ENCODE peak calls at places on chromosomes 12 and 14, in six cellular contexts. One of them, this sample, is unnamed.

GRCh38 chr12:31388713-31389112 is 62.8 kb upstream of the SINHCAF start:
- DNase-seq in lung: no peak
- DNase-seq in brain microvascular endothelial cell: no peak
- DNase-seq in naive thymus-derived CD4-positive, alpha-beta T cell: no peak
- DNase-seq in GM23248: no peak
- DNase-seq in CD8-positive, alpha-beta T cell: no peak
- DNase-seq in this sample: no peak

GRCh38 chr14:50091240-50091914 is 25.0 kb downstream of the VCPKMT start:
- DNase-seq in CD8-positive, alpha-beta T cell: no peak
- DNase-seq in lung: no peak
- DNase-seq in GM23248: no peak
- DNase-seq in naive thymus-derived CD4-positive, alpha-beta T cell: no peak
- DNase-seq in brain microvascular endothelial cell: no peak
- DNase-seq in this sample: no peak

GRCh38 chr12:944201-944600 is 5.3 kb downstream of the RAD52 start:
- DNase-seq in naive thymus-derived CD4-positive, alpha-beta T cell: no peak
- DNase-seq in GM23248: no peak
- DNase-seq in lung: no peak
- DNase-seq in brain microvascular endothelial cell: no peak
- DNase-seq in CD8-positive, alpha-beta T cell: no peak
- DNase-seq in this sample: no peak

GRCh38 chr12:57110189-57111045 is 745 bp downstream of the STAT6 start:
- DNase-seq in naive thymus-derived CD4-positive, alpha-beta T cell: peak; percentile 36
- DNase-seq in lung: peak; percentile 70
- DNase-seq in CD8-positive, alpha-beta T cell: peak; percentile 73
- DNase-seq in GM23248: peak; percentile 63
- DNase-seq in brain microvascular endothelial cell: no peak
- DNase-seq in this sample: peak; percentile 93

GRCh38 chr14:52363969-52364368 is 49.9 kb downstream of the PTGER2 start:
- DNase-seq in brain microvascular endothelial cell: no peak
- DNase-seq in naive thymus-derived CD4-positive, alpha-beta T cell: no peak
- DNase-seq in GM23248: no peak
- DNase-seq in CD8-positive, alpha-beta T cell: no peak
- DNase-seq in lung: no peak
- DNase-seq in this sample: no peak

GRCh38 chr12:50984899-50985298 is 32.6 kb downstream of the HIGD1C start:
- DNase-seq in brain microvascular endothelial cell: peak; percentile 42
- DNase-seq in lung: no peak
- DNase-seq in naive thymus-derived CD4-positive, alpha-beta T cell: no peak
- DNase-seq in CD8-positive, alpha-beta T cell: no peak
- DNase-seq in GM23248: peak; percentile 64
- DNase-seq in this sample: peak; percentile 81

GRCh38 chr12:2410490-2410889 is 357.7 kb downstream of the CACNA1C start:
- DNase-seq in brain microvascular endothelial cell: no peak
- DNase-seq in lung: no peak
- DNase-seq in naive thymus-derived CD4-positive, alpha-beta T cell: no peak
- DNase-seq in GM23248: no peak
- DNase-seq in CD8-positive, alpha-beta T cell: no peak
- DNase-seq in this sample: no peak

GRCh38 chr12:17809206-17809605 is 280.8 kb downstream of the RERGL start:
- DNase-seq in naive thymus-derived CD4-positive, alpha-beta T cell: no peak
- DNase-seq in brain microvascular endothelial cell: no peak
- DNase-seq in lung: no peak
- DNase-seq in GM23248: no peak
- DNase-seq in CD8-positive, alpha-beta T cell: no peak
- DNase-seq in this sample: no peak

GRCh38 chr12:46266869-46267617 is 1.8 kb downstream of the SLC38A1 start:
- DNase-seq in brain microvascular endothelial cell: peak; percentile 59
- DNase-seq in GM23248: peak; percentile 77
- DNase-seq in CD8-positive, alpha-beta T cell: peak; percentile 71
- DNase-seq in lung: peak; percentile 64
- DNase-seq in naive thymus-derived CD4-positive, alpha-beta T cell: peak; percentile 78
- DNase-seq in this sample: peak; percentile 77

GRCh38 chr12:87266305-87266704 is 762.9 kb downstream of the C12orf50 start:
- DNase-seq in lung: no peak
- DNase-seq in naive thymus-derived CD4-positive, alpha-beta T cell: no peak
- DNase-seq in CD8-positive, alpha-beta T cell: no peak
- DNase-seq in GM23248: peak; percentile 21
- DNase-seq in brain microvascular endothelial cell: no peak
- DNase-seq in this sample: no peak

GRCh38 chr12:72141381-72141780 is 130.8 kb upstream of the TRHDE start:
- DNase-seq in naive thymus-derived CD4-positive, alpha-beta T cell: no peak
- DNase-seq in lung: no peak
- DNase-seq in brain microvascular endothelial cell: peak; percentile 17
- DNase-seq in GM23248: peak; percentile 4
- DNase-seq in CD8-positive, alpha-beta T cell: no peak
- DNase-seq in this sample: no peak

GRCh38 chr12:20463920-20464524 is 95.7 kb downstream of the PDE3A start:
- DNase-seq in brain microvascular endothelial cell: no peak
- DNase-seq in lung: no peak
- DNase-seq in GM23248: peak; percentile 49
- DNase-seq in CD8-positive, alpha-beta T cell: no peak
- DNase-seq in naive thymus-derived CD4-positive, alpha-beta T cell: no peak
- DNase-seq in this sample: no peak

GRCh38 chr12:6535960-6536847 is 1.9 kb downstream of the GAPDH start:
- DNase-seq in naive thymus-derived CD4-positive, alpha-beta T cell: no peak
- DNase-seq in brain microvascular endothelial cell: no peak
- DNase-seq in CD8-positive, alpha-beta T cell: no peak
- DNase-seq in lung: no peak
- DNase-seq in GM23248: peak; percentile 29
- DNase-seq in this sample: peak; percentile 64

DNA sequence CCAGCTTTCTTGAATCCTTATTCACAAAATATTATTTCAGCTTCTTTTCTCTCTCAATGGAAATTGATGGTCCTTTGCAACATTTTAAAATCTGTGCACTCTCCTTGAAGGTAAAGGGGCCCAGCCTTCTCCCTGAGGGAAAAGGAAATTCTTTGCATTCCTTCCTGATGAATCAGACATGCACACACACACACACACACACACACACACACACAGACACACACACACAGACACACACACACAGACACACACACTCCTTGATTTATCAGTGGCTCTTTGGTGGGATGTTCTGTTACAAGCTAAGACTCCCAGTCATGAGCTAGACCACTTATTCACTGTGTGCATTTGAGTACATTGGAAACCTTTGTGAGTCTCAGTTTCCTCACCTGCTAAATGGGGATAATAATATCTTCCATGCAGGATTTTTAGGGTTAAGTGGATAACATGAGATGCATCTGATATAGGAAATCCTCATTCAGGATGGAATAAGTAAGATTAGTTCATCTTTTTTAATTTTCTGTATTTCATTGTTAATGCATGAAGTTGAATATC is 45.1 kb upstream of the HMGA2 start:
- DNase-seq in CD8-positive, alpha-beta T cell: no peak
- DNase-seq in brain microvascular endothelial cell: peak; percentile 31
- DNase-seq in lung: no peak
- DNase-seq in GM23248: peak; percentile 29
- DNase-seq in naive thymus-derived CD4-positive, alpha-beta T cell: no peak
- DNase-seq in this sample: no peak
- H3K27ac ChIP-seq in CD8-positive, alpha-beta T cell: no peak overlapping the region
- H3K27ac ChIP-seq in brain microvascular endothelial cell: no peak overlapping the region
- H3K27ac ChIP-seq in lung: no peak overlapping the region
- H3K27ac ChIP-seq in GM23248: peak overlapping the region; percentile 5
- H3K27ac ChIP-seq in naive thymus-derived CD4-positive, alpha-beta T cell: no peak overlapping the region
- H3K27ac ChIP-seq in this sample: no peak overlapping the region

GRCh38 chr14:28755930-28756895 is 10.4 kb upstream of the FOXG1 start:
- DNase-seq in lung: no peak
- DNase-seq in naive thymus-derived CD4-positive, alpha-beta T cell: no peak
- DNase-seq in brain microvascular endothelial cell: no peak
- DNase-seq in GM23248: no peak
- DNase-seq in CD8-positive, alpha-beta T cell: no peak
- DNase-seq in this sample: no peak

GRCh38 chr14:28756896-28757570 is 9.6 kb upstream of the FOXG1 start:
- DNase-seq in lung: no peak
- DNase-seq in naive thymus-derived CD4-positive, alpha-beta T cell: no peak
- DNase-seq in GM23248: peak; percentile 77
- DNase-seq in brain microvascular endothelial cell: peak; percentile 14
- DNase-seq in CD8-positive, alpha-beta T cell: no peak
- DNase-seq in this sample: no peak

GRCh38 chr14:28757790-28758189 is 8.8 kb upstream of the FOXG1 start:
- DNase-seq in brain microvascular endothelial cell: no peak
- DNase-seq in GM23248: no peak
- DNase-seq in CD8-positive, alpha-beta T cell: no peak
- DNase-seq in naive thymus-derived CD4-positive, alpha-beta T cell: no peak
- DNase-seq in lung: no peak
- DNase-seq in this sample: no peak

GRCh38 chr14:28754209-28754985 is 12.2 kb upstream of the FOXG1 start:
- DNase-seq in CD8-positive, alpha-beta T cell: no peak
- DNase-seq in naive thymus-derived CD4-positive, alpha-beta T cell: no peak
- DNase-seq in brain microvascular endothelial cell: peak; percentile 27
- DNase-seq in GM23248: peak; percentile 71
- DNase-seq in lung: no peak
- DNase-seq in this sample: no peak

DNA sequence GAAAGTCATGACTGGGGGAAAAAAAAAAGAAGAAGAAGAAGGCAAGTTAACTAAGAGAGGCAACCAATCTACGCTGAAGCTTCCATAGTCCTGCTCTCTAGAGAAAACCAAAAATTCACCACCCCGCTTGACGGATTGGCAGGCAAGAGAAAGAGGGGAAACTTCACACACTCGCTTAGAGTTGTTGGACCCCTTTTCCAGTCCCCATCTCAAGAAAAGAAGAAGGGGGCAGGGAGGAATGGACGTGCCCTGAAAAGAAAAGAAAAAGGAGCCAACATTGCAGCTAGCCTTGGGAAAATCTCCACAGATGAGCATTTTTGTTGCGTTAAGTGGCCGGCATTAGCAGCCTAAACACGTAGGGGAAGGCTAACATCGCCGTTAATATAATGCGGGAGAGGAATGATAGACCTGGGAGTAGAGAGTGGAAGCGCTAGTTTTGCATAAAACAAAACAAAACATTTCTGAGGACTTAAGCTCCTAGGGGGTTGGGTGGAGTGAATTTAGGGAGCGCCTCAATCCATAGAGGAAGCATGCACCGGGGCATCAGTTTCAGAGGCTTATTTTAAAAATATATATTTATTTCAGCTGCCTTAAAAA is 11.3 kb upstream of the FOXG1 start:
- DNase-seq in lung: no peak
- DNase-seq in GM23248: no peak
- DNase-seq in brain microvascular endothelial cell: no peak
- DNase-seq in naive thymus-derived CD4-positive, alpha-beta T cell: no peak
- DNase-seq in CD8-positive, alpha-beta T cell: no peak
- DNase-seq in this sample: no peak
- H3K4me3 ChIP-seq in lung: no peak overlapping the region
- H3K4me3 ChIP-seq in GM23248: no peak overlapping the region
- H3K4me3 ChIP-seq in brain microvascular endothelial cell: no peak overlapping the region
- H3K4me3 ChIP-seq in naive thymus-derived CD4-positive, alpha-beta T cell: no peak overlapping the region
- H3K4me3 ChIP-seq in CD8-positive, alpha-beta T cell: no peak overlapping the region
- H3K4me3 ChIP-seq in this sample: no peak overlapping the region

DNA sequence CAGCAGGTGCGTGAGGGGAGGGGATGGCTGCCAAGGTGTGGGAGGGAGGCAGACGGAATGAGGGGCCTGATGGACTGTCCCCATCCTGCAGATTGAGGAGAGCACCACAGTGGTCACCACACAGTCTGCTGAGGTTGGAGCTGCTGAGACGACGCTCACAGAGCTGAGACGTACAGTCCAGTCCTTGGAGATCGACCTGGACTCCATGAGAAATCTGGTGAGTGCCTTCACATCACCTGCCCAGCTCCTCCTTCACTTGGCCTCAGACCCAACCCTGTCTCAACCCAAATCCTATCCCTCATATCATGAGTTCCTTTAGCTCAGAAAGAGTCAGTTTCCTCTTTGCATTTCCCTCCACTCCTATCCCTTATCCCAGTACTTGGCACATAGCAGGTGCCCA is 2.7 kb downstream of the KRT18 start:
- DNase-seq in GM23248: no peak
- DNase-seq in lung: no peak
- DNase-seq in naive thymus-derived CD4-positive, alpha-beta T cell: no peak
- DNase-seq in brain microvascular endothelial cell: no peak
- DNase-seq in CD8-positive, alpha-beta T cell: no peak
- DNase-seq in this sample: no peak
- H3K27ac ChIP-seq in GM23248: no peak overlapping the region
- H3K27ac ChIP-seq in lung: no peak overlapping the region
- H3K27ac ChIP-seq in naive thymus-derived CD4-positive, alpha-beta T cell: no peak overlapping the region
- H3K27ac ChIP-seq in brain microvascular endothelial cell: no peak overlapping the region
- H3K27ac ChIP-seq in CD8-positive, alpha-beta T cell: no peak overlapping the region
- H3K27ac ChIP-seq in this sample: no peak overlapping the region

GRCh38 chr12:108638141-108638823 is 4.6 kb upstream of the SELPLG start:
- DNase-seq in GM23248: no peak
- DNase-seq in lung: no peak
- DNase-seq in naive thymus-derived CD4-positive, alpha-beta T cell: no peak
- DNase-seq in CD8-positive, alpha-beta T cell: no peak
- DNase-seq in brain microvascular endothelial cell: no peak
- DNase-seq in this sample: no peak
- H3K4me3 ChIP-seq in GM23248: no peak overlapping the region
- H3K4me3 ChIP-seq in lung: no peak overlapping the region
- H3K4me3 ChIP-seq in naive thymus-derived CD4-positive, alpha-beta T cell: no peak overlapping the region
- H3K4me3 ChIP-seq in CD8-positive, alpha-beta T cell: no peak overlapping the region
- H3K4me3 ChIP-seq in brain microvascular endothelial cell: no peak overlapping the region
- H3K4me3 ChIP-seq in this sample: no peak overlapping the region

GRCh38 chr12:49957570-49957967 is 4.1 kb upstream of the AQP5 start:
- DNase-seq in brain microvascular endothelial cell: no peak
- DNase-seq in lung: no peak
- DNase-seq in CD8-positive, alpha-beta T cell: no peak
- DNase-seq in naive thymus-derived CD4-positive, alpha-beta T cell: no peak
- DNase-seq in GM23248: no peak
- DNase-seq in this sample: peak; percentile 52
- H3K27ac ChIP-seq in brain microvascular endothelial cell: no peak overlapping the region
- H3K27ac ChIP-seq in lung: no peak overlapping the region
- H3K27ac ChIP-seq in CD8-positive, alpha-beta T cell: no peak overlapping the region
- H3K27ac ChIP-seq in naive thymus-derived CD4-positive, alpha-beta T cell: no peak overlapping the region
- H3K27ac ChIP-seq in GM23248: no peak overlapping the region
- H3K27ac ChIP-seq in this sample: no peak overlapping the region